ENCODE peak calls at places on chromosomes 4 and X, in seven cellular contexts. M is NAMALWA; F is osteocyte; E is stimulated activated CD8-positive, alpha-beta memory T cell treated with anti-CD3 and anti-CD28 coated beads, Interleukin-15, amount 100 ng/mL, for 1 hour; T is A549; N is stimulated activated CD4-positive, alpha-beta T cell treated with anti-CD3 and anti-CD28 coated beads, Interleukin-4, amount 100 ng/mL, for 24 hours; D is breast epithelium. Y is an unnamed sample.

GRCh38 chr4:8908206-8908893 is 36.7 kb upstream of the HMX1 start:
- DNase-seq in F (peak), N (no peak), D (no peak), T (no peak), M (no peak), E (no peak), Y (no peak)

GRCh38 chr4:170386974-170387373 is 297.2 kb upstream of the AADAT start:
- DNase-seq in F (no peak), M (no peak), N (no peak), E (no peak), T (no peak), D (no peak), Y (no peak)

GRCh38 chr4:151324449-151325319 is 721 bp downstream of the SH3D19 start:
- DNase-seq in E (no peak), D (peak), M (no peak), T (peak), F (no peak), N (no peak), Y (peak)

GRCh38 chrX:101442095-101442494 is 34.1 kb downstream of the HNRNPH2 start:
- DNase-seq in E (no peak), M (no peak), F (no peak), T (no peak), N (no peak), D (no peak), Y (no peak)

GRCh38 chrX:116607766-116608165 is 145.0 kb upstream of the CT83 start:
- DNase-seq in N (no peak), F (no peak), E (no peak), D (no peak), T (no peak), M (no peak), Y (no peak)

GRCh38 chrX:134338527-134338926 is 101.5 kb downstream of the CCDC160 start:
- DNase-seq in D (no peak), M (peak), E (no peak), F (no peak), T (no peak), N (no peak), Y (no peak)

GRCh38 chrX:119667111-119667928 is 25.6 kb downstream of the SEPTIN6 start:
- DNase-seq in D (no peak), N (no peak), F (peak), T (no peak), E (no peak), M (no peak), Y (no peak)

GRCh38 chr4:25723409-25723808 is 67.8 kb downstream of the SLC34A2 start:
- DNase-seq in D (no peak), M (no peak), E (no peak), T (no peak), F (no peak), N (no peak), Y (no peak)